ENCODE peak calls at places on chromosomes 3 and 15, in six cellular contexts. J is T-helper 1 cell, W is NCI-H2029 treated with DMSO at 0.1 percent for 48 hours, I is NCI-H1105 treated with DMSO at 0.1 percent for 48 hours, R is K562, O is neural crest cell. B is an unnamed sample.

GRCh38 chr15:77529394-77530159 is 103.1 kb downstream of the LINGO1 start:
- DNase-seq in J (no peak), W (no peak), I (no peak), R (no peak), O (no peak), B (peak)

GRCh38 chr3:146536681-146537080 is 7.7 kb downstream of the PLSCR1 start:
- DNase-seq in J (no peak), W (no peak), I (no peak), R (no peak), O (no peak), B (no peak)

GRCh38 chr15:47824185-47824584 is 106.9 kb downstream of the SEMA6D start:
- DNase-seq in J (no peak), W (no peak), I (peak), R (no peak), O (no peak), B (peak)

GRCh38 chr15:97684249-97684648 is 276.3 kb upstream of the ARRDC4 start:
- DNase-seq in J (no peak), W (peak), I (no peak), R (no peak), O (no peak), B (peak)

GRCh38 chr15:67836477-67836876 is 3.4 kb downstream of the RNU6-1 start:
- DNase-seq in J (peak), W (no peak), I (no peak), R (peak), O (no peak), B (peak)

GRCh38 chr3:179852117-179852886 is 184.4 kb downstream of the PEX5L start:
- DNase-seq in J (no peak), W (no peak), I (no peak), R (peak), O (no peak), B (peak)

GRCh38 chr3:144229973-144230372 is 258.4 kb downstream of the DIPK2A start:
- DNase-seq in J (no peak), W (no peak), I (no peak), R (no peak), O (no peak), B (peak)

GRCh38 chr15:23687143-23687470 is at the start of gene NDN:
- DNase-seq in J (no peak), W (no peak), I (no peak), R (peak), O (peak), B (no peak)

GRCh38 chr15:88400591-88400990 is 66.6 kb downstream of the MRPL46 start:
- DNase-seq in J (no peak), W (no peak), I (no peak), R (no peak), O (no peak), B (no peak)

GRCh38 chr3:141083831-141084624 is 32.9 kb downstream of the SPSB4 start:
- DNase-seq in J (no peak), W (no peak), I (no peak), R (no peak), O (peak), B (peak)

GRCh38 chr3:81769271-81769670 is 7.8 kb upstream of the GBE1 start:
- DNase-seq in J (no peak), W (no peak), I (no peak), R (no peak), O (no peak), B (no peak)

GRCh38 chr3:196506687-196507086 is 3.1 kb upstream of the RNF168 start:
- DNase-seq in J (no peak), W (no peak), I (no peak), R (no peak), O (no peak), B (no peak)

GRCh38 chr3:55702822-55703221 is 215.7 kb upstream of the WNT5A start:
- DNase-seq in J (no peak), W (no peak), I (no peak), R (no peak), O (no peak), B (no peak)

GRCh38 chr3:66261318-66261717 is 40.5 kb downstream of the SLC25A26 start:
- DNase-seq in J (no peak), W (no peak), I (no peak), R (no peak), O (no peak), B (no peak)

GRCh38 chr3:85939026-85939616 is 980.3 kb downstream of the CADM2 start:
- DNase-seq in J (no peak), W (peak), I (peak), R (no peak), O (no peak), B (peak)

GRCh38 chr3:146087121-146087520 is 73.9 kb downstream of the PLOD2 start:
- DNase-seq in J (no peak), W (no peak), I (no peak), R (no peak), O (no peak), B (no peak)

GRCh38 chr3:31185004-31185357 is 290.5 kb upstream of the GADL1 start:
- DNase-seq in J (no peak), W (no peak), I (no peak), R (no peak), O (no peak), B (no peak)

GRCh38 chr3:157754415-157754814 is 251.2 kb upstream of the VEPH1 start:
- DNase-seq in J (no peak), W (no peak), I (peak), R (no peak), O (no peak), B (peak)

GRCh38 chr3:13927295-13927694 is 47.4 kb upstream of the WNT7A start:
- DNase-seq in J (no peak), W (no peak), I (no peak), R (no peak), O (no peak), B (no peak)

GRCh38 chr3:12875857-12876451 is 34.6 kb upstream of the RPL32 start:
- DNase-seq in J (no peak), W (no peak), I (no peak), R (peak), O (peak), B (peak)

GRCh38 chr15:71485094-71485693 is 325.2 kb upstream of the NR2E3 start:
- DNase-seq in J (no peak), W (no peak), I (no peak), R (peak), O (no peak), B (no peak)

GRCh38 chr3:194083253-194084224 is 52.4 kb upstream of the HES1 start:
- DNase-seq in J (no peak), W (no peak), I (no peak), R (no peak), O (no peak), B (peak)